ENCODE peak calls at places on chromosomes 3 and 15, in ten cellular contexts. W is T-helper 1 cell; A is stimulated activated CD8-positive, alpha-beta memory T cell treated with anti-CD3 and anti-CD28 coated beads, Interleukin-7, amount 100 ng/mL, for 4 hours; L is anterior cingulate cortex; Y is aorta; R is dermis blood vessel endothelial cell; F is ovary; B is stromal cell of bone marrow; I is CD4-positive, CD25-positive, alpha-beta regulatory T cell; G is tibial nerve. S is an unnamed sample.

GRCh38 chr3:174465177-174465576 is 394.0 kb upstream of the NAALADL2 start:
- DNase-seq in F (no peak), Y (no peak), L (no peak), I (no peak), W (no peak), R (no peak), G (no peak), A (no peak), B (no peak), S (no peak)

GRCh38 chr15:63465104-63465503 is 39.3 kb upstream of the USP3 start:
- DNase-seq in L (no peak), B (peak; percentile 62), A (no peak), F (no peak), R (no peak), I (no peak), Y (no peak), W (no peak), G (no peak), S (no peak)

GRCh38 chr15:89197503-89197971 is 23.8 kb downstream of the RLBP1 start:
- DNase-seq in W (no peak), G (no peak), R (no peak), I (no peak), L (peak; percentile 28), A (no peak), B (no peak), F (no peak), Y (no peak), S (no peak)

GRCh38 chr3:18153571-18154173 is 271.5 kb downstream of the SATB1 start:
- DNase-seq in I (no peak), F (no peak), A (no peak), W (no peak), L (no peak), Y (no peak), R (no peak), G (no peak), B (peak; percentile 94), S (peak; percentile 78)

GRCh38 chr15:45363334-45363733 is 15.0 kb downstream of the GATM start:
- DNase-seq in F (no peak), B (no peak), W (no peak), L (no peak), A (no peak), I (no peak), R (no peak), G (no peak), Y (no peak), S (no peak)

GRCh38 chr3:196604548-196604947 is 34.9 kb upstream of the NRROS start:
- DNase-seq in L (no peak), Y (no peak), G (no peak), B (no peak), F (no peak), A (peak; percentile 16), R (no peak), W (peak; percentile 51), I (peak; percentile 67), S (no peak)

GRCh38 chr3:52281980-52282801 is 3.7 kb upstream of the WDR82 start:
- DNase-seq in W (peak; percentile 21), B (no peak), I (peak; percentile 61), A (no peak), R (no peak), L (no peak), F (no peak), Y (no peak), G (no peak), S (no peak)

GRCh38 chr3:15923640-15924405 is 126.0 kb upstream of the ANKRD28 start:
- DNase-seq in F (no peak), G (no peak), B (no peak), W (no peak), L (no peak), I (no peak), R (no peak), Y (no peak), A (no peak), S (no peak)

GRCh38 chr15:36358094-36358961 is 221.1 kb upstream of the CDIN1 start:
- DNase-seq in Y (no peak), B (peak; percentile 84), R (peak; percentile 15), G (no peak), F (no peak), W (no peak), A (no peak), L (no peak), I (no peak), S (peak; percentile 70)

GRCh38 chr3:177443469-177443868 is 246.2 kb upstream of the TBL1XR1 start:
- DNase-seq in Y (no peak), B (no peak), L (no peak), F (no peak), W (no peak), A (no peak), G (no peak), I (no peak), R (peak; percentile 12), S (no peak)

GRCh38 chr3:136543385-136543784 is 208.8 kb downstream of the STAG1 start:
- DNase-seq in G (no peak), R (peak; percentile 62), B (no peak), L (no peak), A (no peak), F (no peak), Y (no peak), W (no peak), I (no peak), S (peak; percentile 75)

GRCh38 chr3:138348950-138349739 is 766 bp downstream of the MRAS start:
- DNase-seq in Y (no peak), I (no peak), B (no peak), R (peak; percentile 21), W (no peak), F (peak; percentile 60), G (no peak), A (no peak), L (no peak), S (peak; percentile 31)

GRCh38 chr3:34837848-34838741 is 801.2 kb upstream of the ARPP21 start:
- DNase-seq in I (no peak), Y (no peak), W (no peak), A (no peak), B (no peak), F (no peak), G (no peak), R (no peak), L (no peak), S (no peak)

GRCh38 chr3:193974591-193974990 is 161.4 kb upstream of the HES1 start:
- DNase-seq in G (no peak), W (no peak), F (no peak), R (peak; percentile 21), A (no peak), L (no peak), B (no peak), Y (no peak), I (no peak), S (no peak)

GRCh38 chr3:148861277-148861869 is 3.7 kb upstream of the CPA3 start:
- DNase-seq in A (no peak), L (no peak), Y (no peak), B (no peak), G (no peak), I (peak; percentile 24), R (peak; percentile 73), F (no peak), W (no peak), S (peak; percentile 34)

GRCh38 chr15:51168700-51169099 is 74.0 kb upstream of the TNFAIP8L3 start:
- DNase-seq in R (no peak), I (no peak), W (no peak), F (no peak), A (no peak), L (no peak), Y (no peak), G (no peak), B (no peak), S (no peak)

GRCh38 chr3:24521306-24522154 is 26.9 kb upstream of the THRB start:
- DNase-seq in G (peak; percentile 16), F (peak; percentile 51), W (no peak), L (no peak), A (no peak), B (no peak), I (no peak), Y (peak; percentile 77), R (peak; percentile 15), S (no peak)

GRCh38 chr15:96333194-96334016 is 2.9 kb downstream of the NR2F2 start:
- DNase-seq in I (no peak), W (no peak), Y (no peak), R (peak; percentile 55), F (peak; percentile 55), G (peak; percentile 26), L (no peak), A (no peak), B (no peak), S (no peak)

GRCh38 chr15:40066531-40066930 is 27.6 kb upstream of the SRP14 start:
- DNase-seq in L (no peak), Y (no peak), W (no peak), F (no peak), R (no peak), G (no peak), B (no peak), I (no peak), A (no peak), S (no peak)

GRCh38 chr15:66706225-66706732 is 4.2 kb downstream of the SMAD6 start:
- DNase-seq in L (no peak), I (no peak), R (peak; percentile 50), W (no peak), F (peak; percentile 52), B (peak; percentile 45), Y (peak; percentile 72), A (no peak), G (no peak), S (no peak)

GRCh38 chr15:38707802-38708671 is 143.4 kb upstream of the RASGRP1 start:
- DNase-seq in L (no peak), R (peak; percentile 90), G (peak; percentile 56), W (no peak), F (no peak), B (no peak), A (no peak), Y (no peak), I (peak; percentile 51), S (peak; percentile 8)

GRCh38 chr3:99633887-99634558 is 4.4 kb upstream of the COL8A1 start:
- DNase-seq in Y (no peak), I (no peak), B (no peak), G (no peak), L (no peak), F (no peak), A (no peak), W (no peak), R (peak; percentile 86), S (no peak)

GRCh38 chr15:81301385-81301784 is 22.6 kb downstream of the STARD5 start:
- DNase-seq in B (no peak), F (no peak), L (no peak), W (no peak), I (no peak), G (no peak), Y (no peak), R (no peak), A (no peak), S (no peak)